ENCODE peak calls at places on chromosomes 11 and 22, in ten cellular contexts. One of them, this sample, is unnamed.

GRCh38 chr11:65975771-65976170 is 14.2 kb downstream of the SART1 start:
- DNase-seq in A549: no peak
- DNase-seq in tibial nerve: no peak
- DNase-seq in keratinocyte: no peak
- DNase-seq in breast epithelium: no peak
- DNase-seq in ovary: no peak
- DNase-seq in caudate nucleus: no peak
- DNase-seq in RWPE1: no peak
- DNase-seq in endodermal cell: no peak
- DNase-seq in Peyer's patch: no peak
- DNase-seq in this sample: no peak

GRCh38 chr11:34358258-34358665 is 452 bp upstream of the ABTB2 start:
- DNase-seq in A549: peak
- DNase-seq in tibial nerve: peak
- DNase-seq in keratinocyte: no peak
- DNase-seq in breast epithelium: no peak
- DNase-seq in ovary: peak
- DNase-seq in caudate nucleus: no peak
- DNase-seq in RWPE1: peak
- DNase-seq in endodermal cell: no peak
- DNase-seq in Peyer's patch: peak
- DNase-seq in this sample: no peak

GRCh38 chr11:34245043-34245442 is 112.8 kb downstream of the ABTB2 start:
- DNase-seq in A549: no peak
- DNase-seq in tibial nerve: no peak
- DNase-seq in keratinocyte: no peak
- DNase-seq in breast epithelium: no peak
- DNase-seq in ovary: no peak
- DNase-seq in caudate nucleus: no peak
- DNase-seq in RWPE1: no peak
- DNase-seq in endodermal cell: no peak
- DNase-seq in Peyer's patch: no peak
- DNase-seq in this sample: no peak

GRCh38 chr22:49622241-49623105 is 205.2 kb downstream of the BRD1 start:
- DNase-seq in A549: no peak
- DNase-seq in tibial nerve: no peak
- DNase-seq in keratinocyte: no peak
- DNase-seq in breast epithelium: no peak
- DNase-seq in ovary: no peak
- DNase-seq in caudate nucleus: no peak
- DNase-seq in RWPE1: no peak
- DNase-seq in endodermal cell: no peak
- DNase-seq in Peyer's patch: no peak
- DNase-seq in this sample: no peak

GRCh38 chr11:107916671-107917241 is 11.5 kb upstream of the RAB39A start:
- DNase-seq in A549: no peak
- DNase-seq in tibial nerve: no peak
- DNase-seq in keratinocyte: no peak
- DNase-seq in breast epithelium: no peak
- DNase-seq in ovary: no peak
- DNase-seq in caudate nucleus: no peak
- DNase-seq in RWPE1: no peak
- DNase-seq in endodermal cell: peak
- DNase-seq in Peyer's patch: peak
- DNase-seq in this sample: no peak

GRCh38 chr11:10298342-10298741 is 4.3 kb upstream of the SBF2 start:
- DNase-seq in A549: peak
- DNase-seq in tibial nerve: no peak
- DNase-seq in keratinocyte: no peak
- DNase-seq in breast epithelium: no peak
- DNase-seq in ovary: no peak
- DNase-seq in caudate nucleus: no peak
- DNase-seq in RWPE1: no peak
- DNase-seq in endodermal cell: no peak
- DNase-seq in Peyer's patch: peak
- DNase-seq in this sample: no peak

GRCh38 chr11:71372693-71373657 is 75.2 kb downstream of the DHCR7 start:
- DNase-seq in A549: peak
- DNase-seq in tibial nerve: no peak
- DNase-seq in keratinocyte: no peak
- DNase-seq in breast epithelium: no peak
- DNase-seq in ovary: no peak
- DNase-seq in caudate nucleus: no peak
- DNase-seq in RWPE1: peak
- DNase-seq in endodermal cell: no peak
- DNase-seq in Peyer's patch: no peak
- DNase-seq in this sample: no peak

GRCh38 chr22:46764779-46765485 is 2.5 kb downstream of the TBC1D22A start:
- DNase-seq in A549: no peak
- DNase-seq in tibial nerve: no peak
- DNase-seq in keratinocyte: no peak
- DNase-seq in breast epithelium: no peak
- DNase-seq in ovary: no peak
- DNase-seq in caudate nucleus: no peak
- DNase-seq in RWPE1: no peak
- DNase-seq in endodermal cell: peak
- DNase-seq in Peyer's patch: no peak
- DNase-seq in this sample: no peak

GRCh38 chr11:33263549-33263948 is 6.4 kb downstream of the HIPK3 start:
- DNase-seq in A549: no peak
- DNase-seq in tibial nerve: no peak
- DNase-seq in keratinocyte: no peak
- DNase-seq in breast epithelium: no peak
- DNase-seq in ovary: no peak
- DNase-seq in caudate nucleus: no peak
- DNase-seq in RWPE1: no peak
- DNase-seq in endodermal cell: no peak
- DNase-seq in Peyer's patch: no peak
- DNase-seq in this sample: no peak

GRCh38 chr11:43853766-43854165 is 26.9 kb upstream of the ALKBH3 start:
- DNase-seq in A549: no peak
- DNase-seq in tibial nerve: no peak
- DNase-seq in keratinocyte: no peak
- DNase-seq in breast epithelium: no peak
- DNase-seq in ovary: no peak
- DNase-seq in caudate nucleus: no peak
- DNase-seq in RWPE1: no peak
- DNase-seq in endodermal cell: no peak
- DNase-seq in Peyer's patch: no peak
- DNase-seq in this sample: peak

GRCh38 chr11:65589444-65590239 is 6.0 kb downstream of the KCNK7 start:
- DNase-seq in A549: no peak
- DNase-seq in tibial nerve: no peak
- DNase-seq in keratinocyte: no peak
- DNase-seq in breast epithelium: no peak
- DNase-seq in ovary: no peak
- DNase-seq in caudate nucleus: no peak
- DNase-seq in RWPE1: no peak
- DNase-seq in endodermal cell: no peak
- DNase-seq in Peyer's patch: no peak
- DNase-seq in this sample: no peak

GRCh38 chr11:94544832-94545640 is 1.3 kb downstream of the FUT4 start:
- DNase-seq in A549: no peak
- DNase-seq in tibial nerve: no peak
- DNase-seq in keratinocyte: no peak
- DNase-seq in breast epithelium: no peak
- DNase-seq in ovary: peak
- DNase-seq in caudate nucleus: no peak
- DNase-seq in RWPE1: no peak
- DNase-seq in endodermal cell: peak
- DNase-seq in Peyer's patch: peak
- DNase-seq in this sample: no peak

GRCh38 chr11:2693851-2694261 is 5.9 kb downstream of the KCNQ1OT1 start:
- DNase-seq in A549: peak
- DNase-seq in tibial nerve: no peak
- DNase-seq in keratinocyte: no peak
- DNase-seq in breast epithelium: peak
- DNase-seq in ovary: no peak
- DNase-seq in caudate nucleus: no peak
- DNase-seq in RWPE1: no peak
- DNase-seq in endodermal cell: peak
- DNase-seq in Peyer's patch: peak
- DNase-seq in this sample: no peak

GRCh38 chr11:2690596-2691354 is 9.0 kb downstream of the KCNQ1OT1 start:
- DNase-seq in A549: no peak
- DNase-seq in tibial nerve: no peak
- DNase-seq in keratinocyte: no peak
- DNase-seq in breast epithelium: peak
- DNase-seq in ovary: no peak
- DNase-seq in caudate nucleus: no peak
- DNase-seq in RWPE1: no peak
- DNase-seq in endodermal cell: peak
- DNase-seq in Peyer's patch: peak
- DNase-seq in this sample: no peak

GRCh38 chr11:2691355-2691761 is 8.4 kb downstream of the KCNQ1OT1 start:
- DNase-seq in A549: no peak
- DNase-seq in tibial nerve: no peak
- DNase-seq in keratinocyte: no peak
- DNase-seq in breast epithelium: peak
- DNase-seq in ovary: no peak
- DNase-seq in caudate nucleus: no peak
- DNase-seq in RWPE1: no peak
- DNase-seq in endodermal cell: no peak
- DNase-seq in Peyer's patch: peak
- DNase-seq in this sample: no peak

GRCh38 chr11:2693271-2693833 is 6.4 kb downstream of the KCNQ1OT1 start:
- DNase-seq in A549: no peak
- DNase-seq in tibial nerve: no peak
- DNase-seq in keratinocyte: no peak
- DNase-seq in breast epithelium: peak
- DNase-seq in ovary: no peak
- DNase-seq in caudate nucleus: no peak
- DNase-seq in RWPE1: no peak
- DNase-seq in endodermal cell: peak
- DNase-seq in Peyer's patch: peak
- DNase-seq in this sample: no peak

DNA sequence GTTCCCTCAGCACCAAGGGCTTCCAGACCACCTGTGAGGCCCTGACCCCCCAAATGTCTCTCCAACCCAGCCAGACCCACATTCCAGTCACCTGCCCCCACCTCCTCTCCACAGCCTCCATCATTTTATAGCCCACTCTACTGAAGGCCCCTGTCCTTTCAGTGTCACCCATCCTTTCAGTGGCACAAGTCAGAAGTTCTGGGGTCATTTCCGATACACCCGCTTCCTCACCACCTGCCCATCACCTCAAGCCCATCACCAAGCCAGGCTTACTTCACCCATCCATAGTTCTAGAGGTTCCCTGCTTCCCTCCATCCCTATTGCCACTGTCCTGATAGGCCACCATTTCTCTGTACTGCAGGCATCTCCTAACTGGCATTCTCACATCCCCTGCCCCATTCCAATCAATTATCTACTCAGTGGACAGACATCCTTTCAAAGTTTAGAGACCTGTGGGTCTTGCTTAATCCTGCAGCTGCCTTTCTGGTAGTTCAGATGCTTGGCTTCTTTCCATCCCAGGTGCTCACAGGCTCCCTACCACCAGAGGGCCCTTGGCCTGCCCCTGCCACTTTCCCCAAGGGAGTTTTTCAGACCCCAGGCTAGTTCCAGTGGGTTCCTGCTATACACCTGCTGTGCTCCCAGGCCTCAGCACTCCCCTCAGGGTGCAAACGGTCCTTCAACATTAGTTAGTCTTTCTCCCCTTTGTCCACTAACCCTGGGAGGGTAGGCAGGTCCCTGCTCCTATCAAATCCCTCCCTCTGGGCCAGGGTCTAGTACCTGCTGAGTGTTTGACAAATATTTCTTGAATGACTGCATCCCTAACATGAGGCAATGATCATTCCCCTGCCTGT is 7.6 kb downstream of the KCNQ1OT1 start:
- DNase-seq in A549: no peak
- DNase-seq in tibial nerve: no peak
- DNase-seq in keratinocyte: no peak
- DNase-seq in breast epithelium: peak
- DNase-seq in ovary: no peak
- DNase-seq in caudate nucleus: no peak
- DNase-seq in RWPE1: peak
- DNase-seq in endodermal cell: peak
- DNase-seq in Peyer's patch: peak
- DNase-seq in this sample: no peak
- H3K27ac ChIP-seq in A549: no peak
- H3K27ac ChIP-seq in tibial nerve: no peak
- H3K27ac ChIP-seq in keratinocyte: no peak
- H3K27ac ChIP-seq in breast epithelium: no peak
- H3K27ac ChIP-seq in ovary: peak
- H3K27ac ChIP-seq in caudate nucleus: no peak
- H3K27ac ChIP-seq in RWPE1: peak
- H3K27ac ChIP-seq in endodermal cell: no peak
- H3K27ac ChIP-seq in Peyer's patch: no peak
- H3K27ac ChIP-seq in this sample: no peak

DNA sequence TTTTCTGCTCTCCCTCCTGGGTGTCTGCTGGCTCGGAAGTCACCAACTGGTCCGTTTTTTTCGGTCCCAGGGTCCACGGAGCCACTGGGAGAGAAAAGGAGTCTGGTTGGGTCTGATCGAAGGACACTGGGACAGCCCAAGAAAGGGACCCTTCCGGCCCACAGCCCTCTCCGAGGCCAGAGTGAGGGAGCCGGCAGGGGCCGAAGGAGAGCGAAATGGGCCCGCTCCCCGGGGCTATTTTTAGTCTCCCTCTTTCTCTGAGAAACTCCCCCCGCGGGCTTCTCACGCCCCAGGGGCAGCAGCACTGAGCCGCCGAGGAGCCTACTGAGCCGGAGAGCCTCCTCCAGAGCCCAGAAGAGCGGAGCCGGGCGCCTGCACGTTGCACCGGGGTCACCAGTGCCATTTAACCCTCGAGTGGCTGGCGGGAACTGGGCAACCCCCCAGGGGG is 1.9 kb downstream of the ESAM start:
- DNase-seq in A549: no peak
- DNase-seq in tibial nerve: no peak
- DNase-seq in keratinocyte: no peak
- DNase-seq in breast epithelium: no peak
- DNase-seq in ovary: no peak
- DNase-seq in caudate nucleus: no peak
- DNase-seq in RWPE1: no peak
- DNase-seq in endodermal cell: no peak
- DNase-seq in Peyer's patch: no peak
- DNase-seq in this sample: no peak
- H3K27ac ChIP-seq in A549: peak
- H3K27ac ChIP-seq in tibial nerve: peak
- H3K27ac ChIP-seq in keratinocyte: no peak
- H3K27ac ChIP-seq in breast epithelium: peak
- H3K27ac ChIP-seq in ovary: peak
- H3K27ac ChIP-seq in caudate nucleus: peak
- H3K27ac ChIP-seq in RWPE1: no peak
- H3K27ac ChIP-seq in endodermal cell: no peak
- H3K27ac ChIP-seq in Peyer's patch: peak
- H3K27ac ChIP-seq in this sample: no peak

GRCh38 chr11:123493393-123494063 is 63.5 kb downstream of the GRAMD1B start:
- DNase-seq in A549: no peak
- DNase-seq in tibial nerve: no peak
- DNase-seq in keratinocyte: no peak
- DNase-seq in breast epithelium: no peak
- DNase-seq in ovary: no peak
- DNase-seq in caudate nucleus: no peak
- DNase-seq in RWPE1: no peak
- DNase-seq in endodermal cell: peak
- DNase-seq in Peyer's patch: no peak
- DNase-seq in this sample: no peak
- H3K27ac ChIP-seq in A549: no peak
- H3K27ac ChIP-seq in tibial nerve: peak
- H3K27ac ChIP-seq in keratinocyte: no peak
- H3K27ac ChIP-seq in breast epithelium: no peak
- H3K27ac ChIP-seq in ovary: no peak
- H3K27ac ChIP-seq in caudate nucleus: no peak
- H3K27ac ChIP-seq in RWPE1: no peak
- H3K27ac ChIP-seq in endodermal cell: no peak
- H3K27ac ChIP-seq in Peyer's patch: no peak
- H3K27ac ChIP-seq in this sample: no peak

GRCh38 chr22:40121463-40121862 is 56.3 kb upstream of the TNRC6B start:
- DNase-seq in A549: no peak
- DNase-seq in tibial nerve: no peak
- DNase-seq in keratinocyte: no peak
- DNase-seq in breast epithelium: no peak
- DNase-seq in ovary: no peak
- DNase-seq in caudate nucleus: no peak
- DNase-seq in RWPE1: no peak
- DNase-seq in endodermal cell: no peak
- DNase-seq in Peyer's patch: no peak
- DNase-seq in this sample: no peak
- H3K27ac ChIP-seq in A549: no peak
- H3K27ac ChIP-seq in tibial nerve: no peak
- H3K27ac ChIP-seq in keratinocyte: no peak
- H3K27ac ChIP-seq in breast epithelium: no peak
- H3K27ac ChIP-seq in ovary: no peak
- H3K27ac ChIP-seq in caudate nucleus: no peak
- H3K27ac ChIP-seq in RWPE1: no peak
- H3K27ac ChIP-seq in endodermal cell: no peak
- H3K27ac ChIP-seq in Peyer's patch: no peak
- H3K27ac ChIP-seq in this sample: no peak